ENCODE peak calls at places on chromosome 4, in four cellular contexts. Y, L, U and R are unnamed samples.

GRCh38 chr4:91622925-91623600 is 680.7 kb upstream of the GRID2 start:
- DNase-seq in Y (no peak), L (peak), U (no peak), R (no peak)

GRCh38 chr4:40731792-40732245 is 17.9 kb upstream of the NSUN7 start:
- DNase-seq in Y (no peak), L (no peak), U (no peak), R (peak)

GRCh38 chr4:168071304-168071703 is 21.0 kb upstream of the ANXA10 start:
- DNase-seq in U (no peak), Y (no peak), L (no peak), R (no peak)

GRCh38 chr4:174437324-174437723 is 85.0 kb downstream of the HPGD start:
- DNase-seq in Y (no peak), L (no peak), U (no peak), R (no peak)

GRCh38 chr4:169070895-169071218 is 60.8 kb upstream of the CBR4 start:
- DNase-seq in Y (peak), U (no peak), L (no peak), R (no peak)

GRCh38 chr4:7650606-7651400 is 216.1 kb upstream of the PSAPL1 start:
- DNase-seq in L (peak), Y (peak), U (no peak), R (no peak)

GRCh38 chr4:124414641-124415040 is 297.9 kb downstream of the ANKRD50 start:
- DNase-seq in U (no peak), L (no peak), Y (no peak), R (no peak)

GRCh38 chr4:110514889-110515479 is 39.0 kb downstream of the ENPEP start:
- DNase-seq in Y (peak), U (no peak), L (no peak), R (peak)

GRCh38 chr4:138404801-138405200 is 162.7 kb upstream of the SLC7A11 start:
- DNase-seq in U (no peak), Y (no peak), L (no peak), R (no peak)

GRCh38 chr4:164648151-164648848 is 105.6 kb upstream of the SMIM31 start:
- DNase-seq in L (no peak), U (no peak), Y (no peak), R (no peak)

GRCh38 chr4:109296545-109296944 is 5.9 kb downstream of the COL25A1 start:
- DNase-seq in Y (no peak), L (no peak), U (no peak), R (no peak)

GRCh38 chr4:25351777-25352421 is 25.2 kb upstream of the ANAPC4 start:
- DNase-seq in Y (no peak), L (no peak), U (no peak), R (no peak)

GRCh38 chr4:154354883-154355282 is 136.7 kb downstream of the DCHS2 start:
- DNase-seq in U (no peak), Y (no peak), L (no peak), R (no peak)

DNA sequence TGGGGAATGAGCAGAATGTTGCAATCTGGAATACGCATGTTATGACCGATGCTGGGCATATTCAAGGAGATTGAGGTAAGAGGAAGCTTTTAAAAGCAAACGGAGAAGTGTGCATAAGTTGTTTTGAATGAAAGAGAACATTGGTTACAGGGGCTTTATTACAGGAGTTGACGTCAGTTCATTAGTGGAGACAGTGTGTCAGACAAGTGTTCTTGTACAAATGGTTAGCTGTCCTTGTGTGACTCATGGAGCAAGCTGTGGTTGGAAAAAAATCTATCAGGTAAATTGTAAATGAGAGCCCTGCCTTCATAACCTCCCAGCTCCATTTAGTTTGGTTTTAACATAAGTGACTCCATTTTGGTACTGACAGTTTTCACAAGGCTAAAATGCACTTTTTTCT is 442.6 kb upstream of the LCORL start:
- DNase-seq in Y (no peak), L (no peak), U (no peak), R (no peak)
- TF ChIP-seq USF1 in Y (no peak), L (no peak), U (no peak), R (no peak)

DNA sequence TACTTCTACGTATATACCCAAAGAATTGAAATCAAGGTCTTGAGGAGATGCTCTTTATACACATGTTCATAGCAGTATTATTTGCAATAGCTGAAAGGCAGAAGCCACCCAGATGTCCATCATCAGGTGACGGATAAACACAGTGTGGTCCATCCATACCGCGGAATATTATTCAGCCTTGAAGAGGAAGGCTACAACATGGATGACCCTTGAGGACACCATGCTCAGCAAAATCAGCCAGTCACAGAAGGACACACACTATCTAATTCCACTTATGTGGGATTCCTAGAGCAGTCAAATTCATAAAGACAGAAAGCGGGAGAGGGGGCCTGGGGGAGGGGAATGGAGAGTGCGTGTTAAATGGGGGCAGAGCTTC is 44.5 kb downstream of the RGS12 start:
- DNase-seq in L (no peak), Y (no peak), U (no peak), R (no peak)
- TF ChIP-seq USF1 in L (no peak), Y (no peak), U (no peak), R (no peak)

GRCh38 chr4:16027626-16028025 is 56.2 kb downstream of the PROM1 start:
- DNase-seq in L (no peak), U (no peak), Y (no peak), R (no peak)
- TF ChIP-seq USF1 in L (no peak), U (no peak), Y (no peak), R (no peak)

GRCh38 chr4:20253799-20254409 is 2.2 kb downstream of the SLIT2 start:
- DNase-seq in Y (no peak), U (no peak), L (peak), R (peak)

GRCh38 chr4:20253272-20253798 is 1.6 kb downstream of the SLIT2 start:
- DNase-seq in U (no peak), L (no peak), Y (no peak), R (no peak)

GRCh38 chr4:20251061-20251795 is 477 bp upstream of the SLIT2 start:
- DNase-seq in L (no peak), U (no peak), Y (no peak), R (no peak)

GRCh38 chr4:20252656-20253271 is 1.1 kb downstream of the SLIT2 start:
- DNase-seq in L (peak), U (no peak), Y (no peak), R (peak)

DNA sequence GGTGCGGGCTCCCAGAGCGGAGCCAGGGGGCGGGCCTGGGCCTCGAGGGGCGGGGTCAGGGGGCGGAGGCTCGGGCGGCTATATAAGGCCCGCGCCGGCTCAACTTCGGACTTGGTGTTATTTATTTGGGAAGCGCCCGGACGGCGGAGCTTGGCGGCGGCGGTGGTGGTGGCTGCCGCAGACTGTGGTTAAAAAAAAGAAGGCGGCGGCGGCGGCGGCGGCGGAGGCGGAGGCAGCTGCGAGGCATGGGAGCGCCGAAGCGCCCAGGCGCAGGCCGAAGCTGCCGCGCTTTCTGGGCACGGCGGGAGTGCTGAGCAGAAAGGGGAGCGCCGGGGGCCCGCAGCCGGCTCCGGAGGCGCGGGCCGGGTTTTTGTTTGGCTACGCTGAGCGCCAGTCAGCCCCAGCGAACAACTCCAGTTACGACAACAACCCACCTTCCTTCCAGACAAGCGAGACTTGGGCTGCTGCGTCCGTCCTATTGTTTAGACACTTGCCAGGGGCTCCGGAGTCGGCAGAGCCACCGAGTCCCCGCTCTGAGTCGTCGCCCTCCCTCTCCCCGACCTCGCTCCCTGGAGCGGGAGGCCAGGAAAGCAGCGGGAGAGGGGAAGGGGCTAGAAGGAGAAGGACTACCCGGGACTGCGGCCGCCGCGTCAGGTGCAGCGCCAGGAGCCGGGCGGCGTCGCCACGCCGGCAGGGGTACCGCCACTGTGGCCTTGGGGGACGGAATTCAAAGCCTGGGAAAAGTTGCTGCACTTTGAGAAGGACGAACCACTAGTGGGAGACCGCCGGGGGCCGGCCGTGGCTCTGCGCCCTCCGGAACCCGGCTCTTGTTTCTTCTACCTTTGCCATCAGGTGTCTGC is at the start of gene SLIT2:
- DNase-seq in U (no peak), L (peak), Y (peak), R (peak)
- TF ChIP-seq USF1 in U (no peak), L (no peak), Y (no peak), R (no peak)